ENCODE peak calls at places on chromosomes 3 and 15, in seven cellular contexts. L is RWPE1, B is SW480, I is immature natural killer cell, H is WTC11, N is fibroblast of lung, E is T-helper 9 cell. R is an unnamed sample.

GRCh38 chr15:86444527-86444926 is 364.9 kb downstream of the AGBL1 start:
- DNase-seq in L (peak), B (no peak), I (no peak), H (peak), N (peak), E (no peak), R (no peak)

GRCh38 chr3:57559526-57559925 is 3.5 kb downstream of the PDE12 start:
- DNase-seq in L (no peak), B (no peak), I (no peak), H (no peak), N (peak), E (no peak), R (no peak)

GRCh38 chr3:14598143-14598569 is 53.4 kb upstream of the CCDC174 start:
- DNase-seq in L (peak), B (peak), I (peak), H (peak), N (peak), E (peak), R (peak)

GRCh38 chr15:83380026-83380425 is 67.1 kb upstream of the SH3GL3 start:
- DNase-seq in L (peak), B (peak), I (no peak), H (no peak), N (peak), E (no peak), R (no peak)

GRCh38 chr15:29472901-29473423 is 203.3 kb upstream of the NSMCE3 start:
- DNase-seq in L (no peak), B (no peak), I (no peak), H (no peak), N (no peak), E (no peak), R (no peak)

GRCh38 chr15:69742361-69742760 is 289.7 kb downstream of the RPLP1 start:
- DNase-seq in L (no peak), B (no peak), I (no peak), H (no peak), N (no peak), E (no peak), R (no peak)

GRCh38 chr3:189457666-189458065 is 173.5 kb upstream of the TP63 start:
- DNase-seq in L (no peak), B (no peak), I (no peak), H (no peak), N (no peak), E (no peak), R (no peak)

GRCh38 chr15:60916032-60916673 is 312.9 kb downstream of the RORA start:
- DNase-seq in L (no peak), B (no peak), I (no peak), H (no peak), N (no peak), E (no peak), R (no peak)

GRCh38 chr15:59522988-59523461 is 85.0 kb downstream of the FAM81A start:
- DNase-seq in L (no peak), B (no peak), I (peak), H (no peak), N (no peak), E (peak), R (no peak)

GRCh38 chr3:138068579-138069174 is 46.7 kb downstream of the DZIP1L start:
- DNase-seq in L (peak), B (peak), I (peak), H (peak), N (peak), E (peak), R (peak)

GRCh38 chr3:113214917-113215595 is 3.7 kb downstream of the BOC start:
- DNase-seq in L (no peak), B (no peak), I (no peak), H (no peak), N (peak), E (no peak), R (no peak)

GRCh38 chr15:68228143-68228970 is 1.2 kb downstream of the CLN6 start:
- DNase-seq in L (no peak), B (peak), I (no peak), H (no peak), N (peak), E (no peak), R (no peak)

GRCh38 chr15:23564798-23565394 is 578 bp upstream of the MKRN3 start:
- DNase-seq in L (no peak), B (no peak), I (no peak), H (no peak), N (peak), E (no peak), R (no peak)

GRCh38 chr3:3632439-3632838 is 166.8 kb upstream of the LRRN1 start:
- DNase-seq in L (no peak), B (no peak), I (no peak), H (no peak), N (no peak), E (no peak), R (no peak)

GRCh38 chr3:56775931-56776461 is 25.8 kb downstream of the ARHGEF3 start:
- DNase-seq in L (no peak), B (no peak), I (no peak), H (no peak), N (no peak), E (no peak), R (no peak)

GRCh38 chr15:34102175-34102925 is 467 bp downstream of the PGBD4 start:
- DNase-seq in L (no peak), B (no peak), I (no peak), H (no peak), N (no peak), E (no peak), R (no peak)

R was measured in SK-MEL-5.